ENCODE peak calls at places on chromosomes 2 and 18, in five cellular contexts. One of them, this sample, is unnamed. For H3K4me1, the result is how much of the 10 kb centered on the place peaks cover.

GRCh38 chr2:10783421-10783820 is 29.2 kb downstream of the PDIA6 start:
- DNase-seq in PC-3: peak
- DNase-seq in heart right ventricle: no peak
- DNase-seq in CD8-positive, alpha-beta T cell: no peak
- DNase-seq in cardiac muscle cell: no peak
- DNase-seq in this sample: no peak

GRCh38 chr2:224909885-224910517 is 132.3 kb downstream of the DOCK10 start:
- DNase-seq in PC-3: no peak
- DNase-seq in heart right ventricle: peak
- DNase-seq in CD8-positive, alpha-beta T cell: peak
- DNase-seq in cardiac muscle cell: no peak
- DNase-seq in this sample: no peak

GRCh38 chr2:236583621-236584203 is 14.1 kb downstream of the ACKR3 start:
- DNase-seq in PC-3: no peak
- DNase-seq in heart right ventricle: no peak
- DNase-seq in CD8-positive, alpha-beta T cell: no peak
- DNase-seq in cardiac muscle cell: no peak
- DNase-seq in this sample: no peak

GRCh38 chr2:208315081-208315788 is 49.2 kb downstream of the PIKFYVE start:
- DNase-seq in PC-3: peak
- DNase-seq in heart right ventricle: no peak
- DNase-seq in CD8-positive, alpha-beta T cell: no peak
- DNase-seq in cardiac muscle cell: no peak
- DNase-seq in this sample: no peak

GRCh38 chr2:28613616-28614501 is 118.0 kb downstream of the PLB1 start:
- DNase-seq in PC-3: peak
- DNase-seq in heart right ventricle: no peak
- DNase-seq in CD8-positive, alpha-beta T cell: peak
- DNase-seq in cardiac muscle cell: no peak
- DNase-seq in this sample: peak

GRCh38 chr18:50092250-50092780 is 102.6 kb downstream of the MYO5B start:
- DNase-seq in PC-3: no peak
- DNase-seq in heart right ventricle: no peak
- DNase-seq in CD8-positive, alpha-beta T cell: no peak
- DNase-seq in cardiac muscle cell: no peak
- DNase-seq in this sample: no peak

GRCh38 chr2:163878718-163879117 is 142.9 kb upstream of the FIGN start:
- DNase-seq in PC-3: peak
- DNase-seq in heart right ventricle: no peak
- DNase-seq in CD8-positive, alpha-beta T cell: no peak
- DNase-seq in cardiac muscle cell: peak
- DNase-seq in this sample: no peak

GRCh38 chr2:105796131-105796638 is 51.5 kb downstream of the NCK2 start:
- DNase-seq in PC-3: no peak
- DNase-seq in heart right ventricle: no peak
- DNase-seq in CD8-positive, alpha-beta T cell: no peak
- DNase-seq in cardiac muscle cell: no peak
- DNase-seq in this sample: no peak

GRCh38 chr2:43383533-43383932 is 157.1 kb upstream of the ZFP36L2 start:
- DNase-seq in PC-3: no peak
- DNase-seq in heart right ventricle: no peak
- DNase-seq in CD8-positive, alpha-beta T cell: no peak
- DNase-seq in cardiac muscle cell: no peak
- DNase-seq in this sample: no peak

GRCh38 chr2:132037527-132038178 is 124.1 kb downstream of the ANKRD30BL start:
- DNase-seq in PC-3: no peak
- DNase-seq in heart right ventricle: peak
- DNase-seq in CD8-positive, alpha-beta T cell: no peak
- DNase-seq in cardiac muscle cell: peak
- DNase-seq in this sample: peak

GRCh38 chr2:230784840-230785239 is 72.2 kb downstream of the CAB39 start:
- DNase-seq in PC-3: no peak
- DNase-seq in heart right ventricle: no peak
- DNase-seq in CD8-positive, alpha-beta T cell: no peak
- DNase-seq in cardiac muscle cell: peak
- DNase-seq in this sample: no peak

GRCh38 chr2:25276569-25277465 is 64.9 kb downstream of the DNMT3A start:
- DNase-seq in PC-3: no peak
- DNase-seq in heart right ventricle: peak
- DNase-seq in CD8-positive, alpha-beta T cell: peak
- DNase-seq in cardiac muscle cell: peak
- DNase-seq in this sample: no peak
- H3K4me1 ChIP-seq in PC-3: under half
- H3K4me1 ChIP-seq in heart right ventricle: half or more
- H3K4me1 ChIP-seq in CD8-positive, alpha-beta T cell: half or more
- H3K4me1 ChIP-seq in cardiac muscle cell: under half
- H3K4me1 ChIP-seq in this sample: under half

DNA sequence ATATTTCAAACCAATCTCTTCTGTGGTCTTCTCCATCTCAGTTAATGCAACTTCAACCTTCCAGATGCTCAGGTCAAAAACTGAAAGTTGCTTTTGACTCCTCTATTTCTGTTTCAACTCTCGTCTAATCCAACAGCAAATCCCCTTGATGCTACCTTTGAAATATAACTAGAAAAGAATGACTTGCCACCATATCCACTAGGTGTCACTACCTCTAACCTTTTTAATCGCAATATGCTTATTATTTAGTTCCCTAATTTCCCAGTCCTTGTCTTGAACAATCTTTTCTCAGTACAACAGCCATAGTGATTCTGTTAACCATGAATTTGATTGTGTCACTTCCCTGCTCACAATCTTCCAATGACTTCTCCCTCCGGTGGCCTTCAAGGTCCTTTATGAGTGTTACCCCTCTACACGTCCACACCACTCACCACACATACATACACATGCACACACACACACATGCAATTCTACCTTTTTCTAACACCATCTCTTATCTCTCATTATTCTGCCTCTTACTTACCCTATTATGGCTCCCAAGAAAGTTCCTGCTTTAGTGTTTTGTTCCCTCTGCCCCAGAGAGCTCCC is 245.5 kb upstream of the KCNJ3 start:
- DNase-seq in PC-3: peak
- DNase-seq in heart right ventricle: no peak
- DNase-seq in CD8-positive, alpha-beta T cell: no peak
- DNase-seq in cardiac muscle cell: no peak
- DNase-seq in this sample: no peak
- H3K4me3 ChIP-seq in PC-3: no peak
- H3K4me3 ChIP-seq in heart right ventricle: no peak
- H3K4me3 ChIP-seq in CD8-positive, alpha-beta T cell: no peak
- H3K4me3 ChIP-seq in cardiac muscle cell: no peak
- H3K4me3 ChIP-seq in this sample: no peak

GRCh38 chr2:36540986-36541750 is 56.8 kb downstream of the FEZ2 start:
- DNase-seq in PC-3: no peak
- DNase-seq in heart right ventricle: no peak
- DNase-seq in CD8-positive, alpha-beta T cell: no peak
- DNase-seq in cardiac muscle cell: no peak
- DNase-seq in this sample: no peak

GRCh38 chr2:36541891-36542595 is 55.9 kb downstream of the FEZ2 start:
- DNase-seq in PC-3: no peak
- DNase-seq in heart right ventricle: no peak
- DNase-seq in CD8-positive, alpha-beta T cell: no peak
- DNase-seq in cardiac muscle cell: peak
- DNase-seq in this sample: no peak

GRCh38 chr2:36545871-36546416 is 52.0 kb downstream of the FEZ2 start:
- DNase-seq in PC-3: no peak
- DNase-seq in heart right ventricle: no peak
- DNase-seq in CD8-positive, alpha-beta T cell: no peak
- DNase-seq in cardiac muscle cell: no peak
- DNase-seq in this sample: no peak

GRCh38 chr2:36547906-36548305 is 50.1 kb downstream of the FEZ2 start:
- DNase-seq in PC-3: no peak
- DNase-seq in heart right ventricle: no peak
- DNase-seq in CD8-positive, alpha-beta T cell: no peak
- DNase-seq in cardiac muscle cell: no peak
- DNase-seq in this sample: no peak

DNA sequence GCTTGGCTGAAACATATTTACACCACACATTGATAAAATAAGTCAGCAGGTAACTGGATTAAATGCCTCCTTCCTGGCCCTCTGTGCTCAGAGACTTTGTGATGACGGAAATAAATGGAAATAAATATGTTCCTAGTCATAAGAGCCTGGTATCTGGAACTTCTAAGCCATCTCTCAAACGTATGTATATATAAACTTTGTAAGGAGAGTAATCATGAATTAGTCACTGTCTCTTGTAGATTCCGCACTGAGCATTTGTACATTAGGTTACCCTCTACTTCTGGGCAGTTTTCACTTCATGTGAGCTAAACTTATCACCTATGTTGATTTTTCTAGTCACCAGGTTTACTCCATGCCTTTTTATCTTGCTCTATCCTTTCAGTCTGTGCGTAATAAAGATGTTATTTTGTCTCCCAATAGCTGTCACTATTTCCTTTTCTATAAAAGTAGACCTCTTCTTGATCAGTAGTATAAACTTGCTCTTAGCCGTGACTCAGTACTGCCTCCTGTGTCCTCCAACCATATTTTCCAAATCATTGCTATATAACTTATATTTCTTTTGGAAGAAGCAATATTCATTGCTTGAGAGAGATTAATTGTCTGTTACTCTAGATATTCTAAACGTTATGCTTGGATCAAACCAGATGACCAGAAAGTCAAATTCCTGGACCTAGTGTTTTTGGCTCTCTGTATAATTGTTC is 53.2 kb downstream of the FEZ2 start:
- DNase-seq in PC-3: peak
- DNase-seq in heart right ventricle: no peak
- DNase-seq in CD8-positive, alpha-beta T cell: no peak
- DNase-seq in cardiac muscle cell: no peak
- DNase-seq in this sample: no peak
- TF ChIP-seq CTCF in PC-3: peak
- TF ChIP-seq CTCF in heart right ventricle: no peak
- TF ChIP-seq CTCF in CD8-positive, alpha-beta T cell: no peak
- TF ChIP-seq CTCF in cardiac muscle cell: peak
- TF ChIP-seq CTCF in this sample: no peak

DNA sequence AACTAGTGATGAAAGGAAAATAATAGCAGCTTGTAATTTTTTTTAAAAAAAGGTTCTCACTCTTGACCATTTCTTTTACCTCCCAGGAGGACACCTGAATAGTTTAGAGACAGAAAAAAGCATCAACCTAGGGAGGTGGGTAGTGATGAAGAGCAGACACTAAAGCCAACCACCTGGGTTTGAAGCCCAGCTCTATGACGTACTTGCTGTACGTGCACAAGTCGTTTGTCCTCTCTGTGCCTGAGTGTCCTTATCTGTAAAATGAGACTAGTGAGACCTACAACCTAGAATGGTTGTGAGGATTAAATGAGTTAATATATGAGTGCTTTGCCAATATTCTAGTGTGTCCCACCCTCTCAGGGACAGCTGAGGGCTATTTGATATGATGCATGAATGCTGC is 5.8 kb downstream of the SLC1A4 start:
- DNase-seq in PC-3: no peak
- DNase-seq in heart right ventricle: no peak
- DNase-seq in CD8-positive, alpha-beta T cell: no peak
- DNase-seq in cardiac muscle cell: no peak
- DNase-seq in this sample: no peak
- H3K4me1 ChIP-seq in PC-3: under half
- H3K4me1 ChIP-seq in heart right ventricle: under half
- H3K4me1 ChIP-seq in CD8-positive, alpha-beta T cell: under half
- H3K4me1 ChIP-seq in cardiac muscle cell: under half
- H3K4me1 ChIP-seq in this sample: under half

DNA sequence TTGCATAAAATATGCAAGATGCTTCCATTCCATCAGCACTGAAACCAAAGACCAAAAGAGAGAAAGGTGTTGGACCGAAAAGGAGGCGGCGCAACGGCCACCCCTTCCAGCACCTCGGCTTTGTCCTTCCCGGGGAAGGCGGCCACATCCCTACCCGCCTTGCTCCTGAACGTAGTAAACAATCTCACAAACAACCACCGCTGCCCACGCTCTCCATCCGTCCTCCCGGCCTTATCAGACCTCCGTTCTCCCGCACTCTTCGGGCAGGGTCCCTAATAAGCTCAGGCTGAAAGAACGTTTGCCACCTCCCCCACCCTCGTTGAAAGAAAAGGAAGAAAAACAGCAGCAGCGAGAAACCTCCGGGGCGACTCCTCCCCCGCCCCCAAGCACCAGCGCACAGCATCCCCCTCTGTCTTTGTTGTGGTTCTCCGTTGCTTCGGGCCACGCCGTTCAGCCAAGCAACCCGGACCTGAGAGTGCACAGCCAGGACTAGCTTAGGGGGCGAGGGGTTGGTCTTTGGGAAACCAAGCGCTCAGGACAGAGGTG is 4.4 kb downstream of the EVX2 start:
- DNase-seq in PC-3: no peak
- DNase-seq in heart right ventricle: no peak
- DNase-seq in CD8-positive, alpha-beta T cell: no peak
- DNase-seq in cardiac muscle cell: no peak
- DNase-seq in this sample: no peak
- H3K4me3 ChIP-seq in PC-3: no peak
- H3K4me3 ChIP-seq in heart right ventricle: peak
- H3K4me3 ChIP-seq in CD8-positive, alpha-beta T cell: no peak
- H3K4me3 ChIP-seq in cardiac muscle cell: peak
- H3K4me3 ChIP-seq in this sample: peak

DNA sequence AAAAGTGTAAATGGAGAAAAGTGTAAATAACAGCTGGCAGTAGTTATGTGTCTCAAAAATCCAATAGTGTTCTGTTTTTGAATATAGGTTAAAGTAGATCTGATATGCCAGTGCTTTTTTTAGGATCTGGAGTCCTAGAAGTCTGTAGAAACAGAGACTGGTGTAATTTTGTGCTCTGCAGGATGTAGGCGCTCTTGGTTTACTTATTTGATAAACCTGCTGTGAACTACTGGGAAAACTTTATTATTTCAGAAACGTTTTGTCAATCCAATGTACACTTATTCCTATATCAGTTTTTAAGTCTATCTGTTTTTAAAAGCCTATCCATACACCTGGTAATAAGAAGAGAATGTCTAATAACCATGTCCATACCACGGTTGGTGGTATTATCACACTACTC is 530.8 kb upstream of the ZNF804A start:
- DNase-seq in PC-3: peak
- DNase-seq in heart right ventricle: no peak
- DNase-seq in CD8-positive, alpha-beta T cell: no peak
- DNase-seq in cardiac muscle cell: peak
- DNase-seq in this sample: no peak
- TF ChIP-seq CTCF in PC-3: peak
- TF ChIP-seq CTCF in heart right ventricle: no peak
- TF ChIP-seq CTCF in CD8-positive, alpha-beta T cell: no peak
- TF ChIP-seq CTCF in cardiac muscle cell: no peak
- TF ChIP-seq CTCF in this sample: no peak

This sample was measured in RWPE2.